ENCODE peak calls at places on chromosome 3, in seven cellular contexts. Q is cerebellum; E is mesendoderm; Z is HTR-8/SVneo; B is activated CD4-positive, alpha-beta T cell treated with anti-CD3 and anti-CD28 coated beads, Interleukin-2, amount 50 U/mL, for 1 hour; T is NCI-H2081 treated with DMSO at 0.1 percent for 48 hours; H is H9. D is an unnamed sample.

GRCh38 chr3:48600711-48601621 is 5.8 kb upstream of the COL7A1 start:
- DNase-seq in Q (no peak), E (no peak), Z (no peak), B (no peak), T (no peak), H (no peak), D (no peak)

GRCh38 chr3:150736903-150737832 is 25.8 kb downstream of the SIAH2 start:
- DNase-seq in Q (no peak), E (peak; percentile 47), Z (no peak), B (no peak), T (no peak), H (no peak), D (no peak)

GRCh38 chr3:86708908-86709307 is 282.0 kb downstream of the VGLL3 start:
- DNase-seq in Q (no peak), E (peak; percentile 19), Z (no peak), B (no peak), T (no peak), H (no peak), D (no peak)

GRCh38 chr3:73143821-73144237 is 82.4 kb downstream of the EBLN2 start:
- DNase-seq in Q (no peak), E (no peak), Z (no peak), B (no peak), T (no peak), H (no peak), D (no peak)

GRCh38 chr3:17941766-17942165 is 199.3 kb upstream of the TBC1D5 start:
- DNase-seq in Q (no peak), E (no peak), Z (no peak), B (no peak), T (no peak), H (no peak), D (no peak)

GRCh38 chr3:175150812-175151411 is 291.8 kb downstream of the NAALADL2 start:
- DNase-seq in Q (no peak), E (peak; percentile 32), Z (no peak), B (no peak), T (peak; percentile 95), H (no peak), D (no peak)

GRCh38 chr3:159854500-159855124 is 134.0 kb upstream of the IL12A start:
- DNase-seq in Q (no peak), E (peak; percentile 90), Z (peak; percentile 78), B (no peak), T (no peak), H (no peak), D (no peak)

GRCh38 chr3:31732548-31732947 is 199.8 kb downstream of the STT3B start:
- DNase-seq in Q (peak; percentile 84), E (no peak), Z (no peak), B (no peak), T (no peak), H (no peak), D (no peak)

GRCh38 chr3:131360191-131360590 is 21.4 kb upstream of the NUDT16 start:
- DNase-seq in Q (no peak), E (no peak), Z (no peak), B (no peak), T (no peak), H (no peak), D (no peak)

GRCh38 chr3:116815831-116816588 is 106.4 kb downstream of the TUSC7 start:
- DNase-seq in Q (no peak), E (no peak), Z (no peak), B (no peak), T (no peak), H (no peak), D (no peak)

GRCh38 chr3:185330644-185331043 is 32.3 kb upstream of the MAP3K13 start:
- DNase-seq in Q (no peak), E (peak; percentile 92), Z (no peak), B (no peak), T (no peak), H (peak; percentile 26), D (no peak)

GRCh38 chr3:34742151-34742550 is 897.2 kb upstream of the ARPP21 start:
- DNase-seq in Q (no peak), E (no peak), Z (no peak), B (no peak), T (no peak), H (no peak), D (no peak)

GRCh38 chr3:13419356-13420050 is 619 bp downstream of the NUP210 start:
- DNase-seq in Q (peak; percentile 58), E (peak; percentile 37), Z (peak; percentile 38), B (peak; percentile 64), T (no peak), H (peak; percentile 47), D (no peak)

GRCh38 chr3:48399387-48400172 is 27.6 kb downstream of the FBXW12 start:
- DNase-seq in Q (no peak), E (no peak), Z (no peak), B (no peak), T (no peak), H (peak; percentile 41), D (no peak)

GRCh38 chr3:71360170-71360569 is 223.4 kb downstream of the FOXP1 start:
- DNase-seq in Q (no peak), E (no peak), Z (no peak), B (no peak), T (no peak), H (no peak), D (no peak)

GRCh38 chr3:41323455-41323854 is 124.2 kb downstream of the CTNNB1 start:
- DNase-seq in Q (no peak), E (no peak), Z (no peak), B (no peak), T (no peak), H (no peak), D (no peak)

GRCh38 chr3:30083315-30083714 is 523.1 kb upstream of the TGFBR2 start:
- DNase-seq in Q (no peak), E (no peak), Z (no peak), B (no peak), T (no peak), H (no peak), D (no peak)

GRCh38 chr3:122546151-122546550 is 17.9 kb downstream of the PARP9 start:
- DNase-seq in Q (no peak), E (no peak), Z (no peak), B (no peak), T (no peak), H (no peak), D (no peak)

GRCh38 chr3:96488708-96489107 is 325.7 kb upstream of the EPHA6 start:
- DNase-seq in Q (no peak), E (no peak), Z (no peak), B (no peak), T (no peak), H (no peak), D (no peak)

GRCh38 chr3:126259411-126260391 is 79.3 kb upstream of the ALDH1L1 start:
- DNase-seq in Q (no peak), E (peak; percentile 71), Z (peak; percentile 34), B (no peak), T (no peak), H (peak; percentile 70), D (no peak)

GRCh38 chr3:172717493-172718088 is 6.7 kb upstream of the NCEH1 start:
- DNase-seq in Q (no peak), E (no peak), Z (no peak), B (no peak), T (no peak), H (no peak), D (no peak)

GRCh38 chr3:150146891-150147761 is 176.4 kb upstream of the PFN2 start:
- DNase-seq in Q (no peak), E (no peak), Z (peak; percentile 67), B (no peak), T (no peak), H (no peak), D (no peak)

GRCh38 chr3:39432342-39432741 is 25.8 kb downstream of the RPSA start:
- DNase-seq in Q (no peak), E (no peak), Z (no peak), B (no peak), T (no peak), H (no peak), D (no peak)

GRCh38 chr3:48232734-48233133 is 8.2 kb upstream of the ZNF589 start:
- DNase-seq in Q (peak; percentile 74), E (peak; percentile 80), Z (peak; percentile 79), B (peak; percentile 47), T (no peak), H (peak; percentile 89), D (peak; percentile 78)

D was measured in iPS DF 19.7.